ENCODE peak calls at places on chromosome X, in seven cellular contexts. S is ovary, O is breast epithelium, L is pancreas, K is IMR-90, Z is A673, N is PC-3. Q is an unnamed sample.

GRCh38 chrX:14032383-14032782 is 2.7 kb upstream of the GEMIN8 start:
- DNase-seq in S (peak; percentile 36), O (no peak), L (peak; percentile 66), K (peak; percentile 61), Z (peak; percentile 75), N (peak; percentile 66), Q (peak; percentile 47)

GRCh38 chrX:121958886-121959285 is 911.5 kb downstream of the GLUD2 start:
- DNase-seq in S (no peak), O (no peak), L (no peak), K (no peak), Z (no peak), N (peak; percentile 12), Q (no peak)

GRCh38 chrX:110201799-110202198 is 116.1 kb downstream of the AMMECR1 start:
- DNase-seq in S (no peak), O (no peak), L (no peak), K (no peak), Z (no peak), N (peak; percentile 50), Q (no peak)

GRCh38 chrX:129957241-129958099 is 25.0 kb upstream of the BCORL1 start:
- DNase-seq in S (peak; percentile 59), O (no peak), L (peak; percentile 65), K (peak; percentile 16), Z (peak; percentile 44), N (peak; percentile 11), Q (peak; percentile 86)

GRCh38 chrX:11212741-11213140 is 80.5 kb upstream of the AMELX start:
- DNase-seq in S (no peak), O (no peak), L (no peak), K (no peak), Z (no peak), N (no peak), Q (no peak)

GRCh38 chrX:87900320-87900908 is 382.8 kb downstream of the KLHL4 start:
- DNase-seq in S (no peak), O (no peak), L (no peak), K (no peak), Z (no peak), N (peak; percentile 12), Q (peak; percentile 81)

GRCh38 chrX:3582421-3582820 is 131.0 kb downstream of the PRKX start:
- DNase-seq in S (no peak), O (no peak), L (no peak), K (peak; percentile 8), Z (no peak), N (no peak), Q (no peak)

GRCh38 chrX:18702362-18703195 is 4.9 kb upstream of the PPEF1 start:
- DNase-seq in S (no peak), O (no peak), L (no peak), K (peak; percentile 70), Z (peak; percentile 19), N (peak; percentile 80), Q (peak; percentile 8)

GRCh38 chrX:479273-479981 is 92.7 kb upstream of the PPP2R3B start:
- DNase-seq in S (no peak), O (no peak), L (no peak), K (no peak), Z (no peak), N (no peak), Q (no peak)

GRCh38 chrX:13110427-13111324 is 66.3 kb upstream of the FAM9C start:
- DNase-seq in S (no peak), O (no peak), L (peak; percentile 44), K (peak; percentile 92), Z (peak; percentile 61), N (peak; percentile 91), Q (peak; percentile 17)

GRCh38 chrX:10570601-10571000 is 49.8 kb downstream of the MID1 start:
- DNase-seq in S (no peak), O (no peak), L (no peak), K (no peak), Z (no peak), N (no peak), Q (no peak)

GRCh38 chrX:64093761-64094160 is 111.7 kb downstream of the AMER1 start:
- DNase-seq in S (no peak), O (no peak), L (no peak), K (peak; percentile 4), Z (peak; percentile 2), N (peak; percentile 39), Q (peak; percentile 10)

GRCh38 chrX:155767101-155767878 is 113.9 kb upstream of the VAMP7 start:
- DNase-seq in S (peak; percentile 34), O (no peak), L (no peak), K (peak; percentile 74), Z (peak; percentile 77), N (peak; percentile 51), Q (no peak)

GRCh38 chrX:152637649-152638442 is at the start of gene GABRQ:
- DNase-seq in S (no peak), O (no peak), L (peak; percentile 34), K (no peak), Z (peak; percentile 70), N (no peak), Q (peak; percentile 28)

GRCh38 chrX:74527344-74527743 is 87.1 kb downstream of the RLIM start:
- DNase-seq in S (no peak), O (no peak), L (no peak), K (no peak), Z (no peak), N (no peak), Q (no peak)

GRCh38 chrX:116111497-116111896 is 59.0 kb upstream of the AGTR2 start:
- DNase-seq in S (no peak), O (no peak), L (no peak), K (no peak), Z (no peak), N (no peak), Q (no peak)

GRCh38 chrX:291411-291901 is 10.3 kb downstream of the PLCXD1 start:
- DNase-seq in S (no peak), O (peak; percentile 43), L (no peak), K (no peak), Z (no peak), N (no peak), Q (no peak)

GRCh38 chrX:153645151-153645550 is 1.9 kb upstream of the DUSP9 start:
- DNase-seq in S (no peak), O (no peak), L (no peak), K (no peak), Z (no peak), N (no peak), Q (no peak)

GRCh38 chrX:53621418-53621986 is 65.0 kb downstream of the HUWE1 start:
- DNase-seq in S (no peak), O (no peak), L (no peak), K (no peak), Z (no peak), N (no peak), Q (no peak)

GRCh38 chrX:153319295-153319694 is 2.3 kb downstream of the PNMA6F start:
- DNase-seq in S (no peak), O (no peak), L (no peak), K (no peak), Z (no peak), N (no peak), Q (no peak)

GRCh38 chrX:64205441-64205734 is at the start of gene AMER1:
- DNase-seq in S (no peak), O (no peak), L (no peak), K (no peak), Z (no peak), N (no peak), Q (no peak)

GRCh38 chrX:17547658-17548057 is 172.7 kb downstream of the NHS start:
- DNase-seq in S (peak; percentile 54), O (no peak), L (peak; percentile 82), K (peak; percentile 91), Z (no peak), N (peak; percentile 90), Q (peak; percentile 82)

GRCh38 chrX:49171752-49172279 is at the start of gene PLP2:
- DNase-seq in S (peak; percentile 69), O (no peak), L (peak; percentile 62), K (peak; percentile 40), Z (peak; percentile 49), N (peak; percentile 75), Q (peak; percentile 67)

GRCh38 chrX:69029696-69030245 is 135.5 kb downstream of the PJA1 start:
- DNase-seq in S (no peak), O (no peak), L (no peak), K (no peak), Z (no peak), N (no peak), Q (no peak)

GRCh38 chrX:38215141-38215540 is 5.5 kb downstream of the SRPX start:
- DNase-seq in S (no peak), O (no peak), L (no peak), K (peak; percentile 75), Z (no peak), N (peak; percentile 55), Q (peak; percentile 12)

GRCh38 chrX:15812212-15812938 is 22.1 kb downstream of the ZRSR2 start:
- DNase-seq in S (no peak), O (no peak), L (no peak), K (no peak), Z (no peak), N (no peak), Q (no peak)
- H3K4me1 ChIP-seq in S (no peaks in the 10 kb centered on the region), O (no peaks in the 10 kb centered on the region), L (peaks cover 3% of the 10 kb centered on the region), K (peaks cover 2% of the 10 kb centered on the region), Z (peaks cover 7% of the 10 kb centered on the region), N (no peaks in the 10 kb centered on the region), Q (peaks cover 13% of the 10 kb centered on the region)

GRCh38 chrX:72276478-72276953 is 532 bp downstream of the RPS4X start:
- DNase-seq in S (no peak), O (no peak), L (no peak), K (no peak), Z (no peak), N (no peak), Q (no peak)
- H3K36me3 ChIP-seq in S (no peaks in the 10 kb centered on the region), O (no peaks in the 10 kb centered on the region), L (peaks cover 42% of the 10 kb centered on the region), K (peaks cover 37% of the 10 kb centered on the region), Z (peaks cover 51% of the 10 kb centered on the region), N (peaks cover 47% of the 10 kb centered on the region), Q (peaks cover 51% of the 10 kb centered on the region)

DNA sequence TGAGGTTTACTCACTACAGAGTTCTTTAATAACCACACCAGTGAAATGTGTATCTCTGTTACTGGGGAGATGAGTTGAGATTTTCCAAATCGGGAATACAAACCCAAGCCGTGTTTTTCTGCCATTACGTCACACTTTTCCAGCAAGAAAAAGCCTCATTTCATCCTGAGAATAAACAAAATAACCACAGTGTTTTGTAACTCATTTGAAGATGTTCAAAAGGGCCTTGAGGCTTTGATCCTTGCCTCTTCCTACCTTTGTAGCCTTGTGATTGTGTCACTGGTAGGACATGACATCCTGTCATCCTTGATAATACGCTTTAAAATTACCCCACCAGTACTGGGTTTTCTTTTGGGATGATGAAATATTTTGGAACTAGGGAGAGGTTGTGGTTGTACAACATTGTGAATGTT is 2.9 kb downstream of the USP11 start:
- DNase-seq in S (no peak), O (no peak), L (no peak), K (peak; percentile 6), Z (no peak), N (no peak), Q (no peak)
- H3K27ac ChIP-seq in S (no peak overlapping the region), O (peak overlapping the region; percentile 44), L (no peak overlapping the region), K (no peak overlapping the region), Z (no peak overlapping the region), N (no peak overlapping the region), Q (no peak overlapping the region)

DNA sequence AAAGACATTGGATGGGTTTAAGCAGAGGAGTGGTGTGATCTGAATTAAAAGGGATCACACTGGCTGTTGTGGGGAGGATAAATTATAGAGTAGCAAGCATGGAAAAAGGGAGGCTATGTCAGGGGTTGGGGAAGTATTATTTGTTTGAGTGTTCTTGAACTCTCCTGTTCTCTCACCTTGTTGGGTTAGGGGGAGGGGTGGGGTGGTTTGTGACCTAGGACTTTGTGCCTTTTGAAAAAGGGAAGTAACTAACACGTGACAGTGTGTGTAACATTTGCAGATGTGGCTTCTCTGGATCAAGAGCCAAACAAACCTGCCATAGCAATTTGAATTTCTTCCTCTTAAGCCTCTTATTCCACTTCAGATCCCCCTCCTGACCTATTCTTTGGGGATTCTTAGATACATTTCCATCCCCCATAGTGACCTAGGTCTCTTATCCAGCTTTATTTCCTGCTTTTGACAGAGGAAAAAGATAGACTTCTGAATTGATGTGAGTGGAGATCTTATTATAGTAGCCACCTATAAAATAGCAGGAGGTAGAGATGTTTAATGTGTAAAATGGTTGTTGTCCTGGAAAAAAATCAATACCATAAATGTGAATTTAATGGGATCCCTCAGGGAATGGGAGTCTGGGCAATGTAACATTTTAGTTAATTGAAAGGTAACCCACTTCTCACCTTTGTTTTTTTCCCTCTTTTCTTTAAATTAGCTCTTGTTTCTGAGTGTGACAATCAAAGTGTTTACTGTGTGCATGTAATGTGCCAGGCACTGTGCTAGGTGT is 120.4 kb downstream of the CT47B1 start:
- DNase-seq in S (no peak), O (no peak), L (peak; percentile 18), K (no peak), Z (no peak), N (no peak), Q (no peak)
- H3K4me1 ChIP-seq in S (no peaks in the 10 kb centered on the region), O (no peaks in the 10 kb centered on the region), L (no peaks in the 10 kb centered on the region), K (no peaks in the 10 kb centered on the region), Z (no peaks in the 10 kb centered on the region), N (no peaks in the 10 kb centered on the region), Q (no peaks in the 10 kb centered on the region)